ENCODE peak calls at places on chromosomes 13 and 19, in five cellular contexts. A is T-helper 17 cell, S is fibroblast of lung, E is posterior cingulate gyrus, C is EL. Y is an unnamed sample.

GRCh38 chr19:5958851-5959122 is 19.2 kb downstream of the RANBP3 start:
- DNase-seq in A (no peak), S (no peak), E (peak), C (no peak), Y (no peak)

GRCh38 chr13:98842858-98843481 is 90.5 kb upstream of the SLC15A1 start:
- DNase-seq in A (peak), S (peak), E (peak), C (peak), Y (peak)

GRCh38 chr19:7554990-7555864 is 19.7 kb downstream of the PNPLA6 start:
- DNase-seq in A (no peak), S (no peak), E (no peak), C (no peak), Y (no peak)

GRCh38 chr19:18254546-18255500 is 19.4 kb downstream of the IQCN start:
- DNase-seq in A (no peak), S (no peak), E (no peak), C (no peak), Y (no peak)

GRCh38 chr19:12872941-12873890 is 8.0 kb downstream of the DNASE2 start:
- DNase-seq in A (peak), S (peak), E (no peak), C (peak), Y (no peak)

GRCh38 chr19:19170053-19170945 is at the start of gene MEF2B:
- DNase-seq in A (peak), S (peak), E (peak), C (peak), Y (peak)

GRCh38 chr13:76019421-76020044 is 383.4 kb downstream of the LMO7 start:
- DNase-seq in A (no peak), S (peak), E (peak), C (peak), Y (no peak)

GRCh38 chr13:41802684-41803554 is 158.0 kb downstream of the VWA8 start:
- DNase-seq in A (no peak), S (peak), E (no peak), C (peak), Y (peak)

GRCh38 chr13:21971662-21972635 is 301.1 kb downstream of the FGF9 start:
- DNase-seq in A (no peak), S (no peak), E (no peak), C (no peak), Y (no peak)

GRCh38 chr19:18153555-18154134 is 682 bp downstream of the PIK3R2 start:
- DNase-seq in A (no peak), S (no peak), E (no peak), C (peak), Y (no peak)

GRCh38 chr13:78618411-78618810 is 15.1 kb upstream of the POU4F1 start:
- DNase-seq in A (no peak), S (no peak), E (no peak), C (no peak), Y (no peak)

GRCh38 chr19:18865106-18865972 is 30.6 kb downstream of the CERS1 start:
- DNase-seq in A (no peak), S (no peak), E (no peak), C (no peak), Y (no peak)

GRCh38 chr13:90547272-90547790 is 800.2 kb upstream of the MIR17HG start:
- DNase-seq in A (no peak), S (no peak), E (no peak), C (no peak), Y (no peak)

GRCh38 chr13:30997697-30998547 is 65.5 kb downstream of the TEX26 start:
- DNase-seq in A (no peak), S (no peak), E (no peak), C (no peak), Y (no peak)

GRCh38 chr13:47794963-47795362 is 206.1 kb downstream of the SUCLA2 start:
- DNase-seq in A (no peak), S (no peak), E (no peak), C (peak), Y (no peak)

GRCh38 chr13:95704510-95704909 is 27.6 kb downstream of the DNAJC3 start:
- DNase-seq in A (no peak), S (no peak), E (no peak), C (peak), Y (no peak)

GRCh38 chr19:6018786-6019185 is 40.8 kb upstream of the RANBP3 start:
- DNase-seq in A (no peak), S (no peak), E (peak), C (no peak), Y (no peak)

GRCh38 chr19:8304841-8305621 is 3.1 kb downstream of the CD320 start:
- DNase-seq in A (peak), S (no peak), E (no peak), C (no peak), Y (no peak)

GRCh38 chr19:23415561-23416191 is 20.4 kb upstream of the ZNF91 start:
- DNase-seq in A (no peak), S (peak), E (no peak), C (peak), Y (no peak)

GRCh38 chr13:40613192-40613818 is 53.1 kb downstream of the FOXO1 start:
- DNase-seq in A (peak), S (no peak), E (peak), C (no peak), Y (no peak)

GRCh38 chr19:2045501-2046045 is 5.5 kb downstream of the MKNK2 start:
- DNase-seq in A (no peak), S (no peak), E (peak), C (no peak), Y (no peak)

GRCh38 chr13:51249254-51249653 is 27.1 kb downstream of the FAM124A start:
- DNase-seq in A (no peak), S (peak), E (no peak), C (no peak), Y (no peak)

GRCh38 chr13:27868639-27869435 is 51.0 kb upstream of the PDX1 start:
- DNase-seq in A (no peak), S (no peak), E (no peak), C (peak), Y (no peak)

GRCh38 chr19:5785423-5785822 is 877 bp upstream of the PRR22 start:
- DNase-seq in A (no peak), S (no peak), E (no peak), C (no peak), Y (no peak)

GRCh38 chr19:2495651-2496316 is 19.9 kb downstream of the GADD45B start:
- DNase-seq in A (no peak), S (no peak), E (no peak), C (peak), Y (no peak)

GRCh38 chr13:95676100-95676774 is 702 bp upstream of the DNAJC3 start:
- DNase-seq in A (peak), S (peak), E (no peak), C (peak), Y (no peak)

GRCh38 chr13:80469841-80470378 is 129.0 kb upstream of the SPRY2 start:
- DNase-seq in A (no peak), S (peak), E (no peak), C (peak), Y (peak)

GRCh38 chr13:110127986-110128511 is 178.9 kb downstream of the COL4A1 start:
- DNase-seq in A (no peak), S (peak), E (no peak), C (peak), Y (peak)

GRCh38 chr13:113506025-113506685 is 15.6 kb upstream of the DCUN1D2 start:
- DNase-seq in A (no peak), S (no peak), E (no peak), C (no peak), Y (no peak)

GRCh38 chr13:71625183-71625582 is 241.8 kb downstream of the DACH1 start:
- DNase-seq in A (no peak), S (peak), E (no peak), C (no peak), Y (peak)

GRCh38 chr13:113967206-113967720 is 6.6 kb downstream of the C13orf46 start:
- DNase-seq in A (no peak), S (no peak), E (peak), C (no peak), Y (no peak)

GRCh38 chr19:33301011-33301899 is 1.1 kb downstream of the CEBPA start:
- DNase-seq in A (no peak), S (no peak), E (peak), C (no peak), Y (no peak)